ENCODE peak calls at places on chromosome 6, in six cellular contexts. A is activated T-cell treated with anti-CD3 and anti-CD28 coated beads, Interleukin-2, amount 50 U/mL, for 24 hours; H is ovary; L is GM04504; J is HCEC 1CT; P is endodermal cell. E is an unnamed sample.

GRCh38 chr6:123415844-123416468 is 220.8 kb downstream of the TRDN start:
- DNase-seq in A (no peak), H (no peak), L (peak), J (peak), P (peak), E (peak)

GRCh38 chr6:159951772-159952171 is 17.1 kb upstream of the IGF2R start:
- DNase-seq in A (no peak), H (no peak), L (no peak), J (no peak), P (no peak), E (no peak)

GRCh38 chr6:40075051-40075445 is 140.8 kb upstream of the MOCS1 start:
- DNase-seq in A (no peak), H (no peak), L (no peak), J (no peak), P (no peak), E (no peak)

GRCh38 chr6:95529762-95530161 is 47.6 kb upstream of the MANEA start:
- DNase-seq in A (no peak), H (no peak), L (no peak), J (no peak), P (no peak), E (no peak)

GRCh38 chr6:87155920-87156600 is 695 bp downstream of the ZNF292 start:
- DNase-seq in A (peak), H (peak), L (no peak), J (peak), P (peak), E (peak)

GRCh38 chr6:168035098-168035660 is 37.7 kb downstream of the KIF25 start:
- DNase-seq in A (no peak), H (peak), L (peak), J (no peak), P (peak), E (peak)

GRCh38 chr6:155013457-155013876 is 18.4 kb downstream of the TIAM2 start:
- DNase-seq in A (no peak), H (no peak), L (no peak), J (no peak), P (no peak), E (no peak)

GRCh38 chr6:22320750-22321149 is 23.9 kb upstream of the PRL start:
- DNase-seq in A (no peak), H (no peak), L (peak), J (peak), P (no peak), E (no peak)

GRCh38 chr6:16409531-16410441 is 171.4 kb downstream of the GMPR start:
- DNase-seq in A (peak), H (peak), L (peak), J (peak), P (peak), E (peak)

GRCh38 chr6:52573295-52573694 is 3.6 kb downstream of the TRAM2 start:
- DNase-seq in A (no peak), H (no peak), L (no peak), J (peak), P (peak), E (peak)

GRCh38 chr6:54053893-54054391 is 57.3 kb upstream of the MLIP start:
- DNase-seq in A (no peak), H (no peak), L (peak), J (peak), P (peak), E (peak)

GRCh38 chr6:56891754-56892153 is 63.2 kb upstream of the BEND6 start:
- DNase-seq in A (no peak), H (no peak), L (no peak), J (peak), P (peak), E (peak)

GRCh38 chr6:138970856-138971425 is 17.1 kb downstream of the REPS1 start:
- DNase-seq in A (no peak), H (no peak), L (peak), J (peak), P (no peak), E (no peak)

GRCh38 chr6:4253604-4254211 is 118.3 kb upstream of the ECI2 start:
- DNase-seq in A (no peak), H (no peak), L (peak), J (peak), P (no peak), E (peak)

GRCh38 chr6:56746767-56747504 is 104.2 kb upstream of the DST start:
- DNase-seq in A (no peak), H (no peak), L (no peak), J (no peak), P (peak), E (no peak)

GRCh38 chr6:152879681-152880080 is 103.2 kb downstream of the FBXO5 start:
- DNase-seq in A (no peak), H (no peak), L (no peak), J (no peak), P (no peak), E (peak)

GRCh38 chr6:2919401-2919800 is 16.3 kb upstream of the SERPINB9 start:
- DNase-seq in A (no peak), H (no peak), L (no peak), J (no peak), P (peak), E (no peak)

GRCh38 chr6:132000296-132000695 is 49.1 kb upstream of the CCN2 start:
- DNase-seq in A (no peak), H (no peak), L (no peak), J (no peak), P (no peak), E (no peak)

GRCh38 chr6:116410945-116411623 is 40.3 kb downstream of the DSE start:
- DNase-seq in A (no peak), H (no peak), L (no peak), J (peak), P (no peak), E (no peak)

GRCh38 chr6:27768556-27768955 is 143.6 kb downstream of the OR2B2 start:
- DNase-seq in A (no peak), H (no peak), L (no peak), J (no peak), P (peak), E (no peak)

GRCh38 chr6:148431413-148431812 is 88.8 kb downstream of the SASH1 start:
- DNase-seq in A (no peak), H (no peak), L (no peak), J (no peak), P (no peak), E (peak)

GRCh38 chr6:155147958-155148663 is 115.7 kb upstream of the CLDN20 start:
- DNase-seq in A (no peak), H (no peak), L (no peak), J (no peak), P (no peak), E (no peak)

GRCh38 chr6:62716719-62717118 is 430.7 kb upstream of the KHDRBS2 start:
- DNase-seq in A (no peak), H (no peak), L (no peak), J (no peak), P (no peak), E (no peak)

GRCh38 chr6:16063580-16063979 is 65.3 kb upstream of the MYLIP start:
- DNase-seq in A (no peak), H (no peak), L (no peak), J (no peak), P (no peak), E (no peak)

GRCh38 chr6:162854734-162855191 is 127.0 kb downstream of the PACRG start:
- DNase-seq in A (no peak), H (no peak), L (no peak), J (no peak), P (peak), E (no peak)

GRCh38 chr6:151808331-151809241 is 1.1 kb downstream of the ESR1 start:
- DNase-seq in A (no peak), H (peak), L (no peak), J (no peak), P (peak), E (peak)

GRCh38 chr6:169851641-169852503 is 100.5 kb downstream of the ERMARD start:
- DNase-seq in A (no peak), H (no peak), L (no peak), J (no peak), P (peak), E (peak)

GRCh38 chr6:168493976-168494375 is 53.0 kb downstream of the SMOC2 start:
- DNase-seq in A (no peak), H (no peak), L (no peak), J (no peak), P (no peak), E (no peak)

GRCh38 chr6:16901777-16902176 is 140.5 kb upstream of the ATXN1 start:
- DNase-seq in A (no peak), H (no peak), L (peak), J (peak), P (no peak), E (no peak)

GRCh38 chr6:128474481-128474880 is 45.9 kb downstream of the PTPRK start:
- DNase-seq in A (no peak), H (no peak), L (no peak), J (no peak), P (no peak), E (no peak)

GRCh38 chr6:53310751-53311585 is 37.8 kb downstream of the ELOVL5 start:
- DNase-seq in A (no peak), H (no peak), L (no peak), J (no peak), P (no peak), E (no peak)

GRCh38 chr6:136598048-136598447 is 47.8 kb upstream of the MAP7 start:
- DNase-seq in A (no peak), H (no peak), L (no peak), J (no peak), P (no peak), E (no peak)

GRCh38 chr6:107318100-107318736 is 141.1 kb downstream of the PDSS2 start:
- DNase-seq in A (peak), H (peak), L (peak), J (peak), P (peak), E (peak)

GRCh38 chr6:98833101-98834059 is 994 bp upstream of the POU3F2 start:
- DNase-seq in A (peak), H (peak), L (no peak), J (no peak), P (peak), E (peak)

GRCh38 chr6:167538746-167539145 is 213.9 kb downstream of the TTLL2 start:
- DNase-seq in A (no peak), H (no peak), L (no peak), J (no peak), P (no peak), E (no peak)

GRCh38 chr6:131366223-131366622 is 206.8 kb upstream of the ARG1 start:
- DNase-seq in A (no peak), H (no peak), L (no peak), J (no peak), P (no peak), E (no peak)

GRCh38 chr6:26158581-26159416 is 71.6 kb downstream of the HFE start:
- DNase-seq in A (peak), H (peak), L (no peak), J (peak), P (peak), E (peak)

GRCh38 chr6:96878101-96878500 is 19.6 kb downstream of the NDUFAF4 start:
- DNase-seq in A (no peak), H (no peak), L (peak), J (peak), P (no peak), E (no peak)